ENCODE peak calls at places on chromosomes 13 and 19, in four cellular contexts. I is esophagus squamous epithelium, C is mesothelial cell of epicardium, D is AG04449. K is an unnamed sample.
A peak's percentile ranks its signal among the peaks of the same experiment; 100 is the strongest.

GRCh38 chr13:20125129-20125782 is 35.6 kb downstream of the GJA3 start:
- DNase-seq in I (no peak), C (no peak), D (no peak), K (no peak)

GRCh38 chr13:77492982-77493381 is 42.5 kb upstream of the SCEL start:
- DNase-seq in I (no peak), C (no peak), D (no peak), K (no peak)

GRCh38 chr13:109790951-109791605 is 4.7 kb upstream of the IRS2 start:
- DNase-seq in I (no peak), C (no peak), D (no peak), K (no peak)

GRCh38 chr19:47176071-47176626 is 45.5 kb downstream of the SAE1 start:
- DNase-seq in I (no peak), C (no peak), D (no peak), K (no peak)

GRCh38 chr13:18212873-18213272 is 968.8 kb downstream of the TUBA3C start:
- DNase-seq in I (no peak), C (no peak), D (no peak), K (no peak)

GRCh38 chr19:24004166-24004565 is 82.8 kb upstream of the ZNF254 start:
- DNase-seq in I (no peak), C (no peak), D (no peak), K (no peak)

GRCh38 chr19:35738887-35739229 is 3.4 kb downstream of the IGFLR1 start:
- DNase-seq in I (no peak), C (no peak), D (no peak), K (no peak)

GRCh38 chr13:46903748-46904147 is 6.9 kb upstream of the HTR2A start:
- DNase-seq in I (no peak), C (no peak), D (no peak), K (no peak)

DNA sequence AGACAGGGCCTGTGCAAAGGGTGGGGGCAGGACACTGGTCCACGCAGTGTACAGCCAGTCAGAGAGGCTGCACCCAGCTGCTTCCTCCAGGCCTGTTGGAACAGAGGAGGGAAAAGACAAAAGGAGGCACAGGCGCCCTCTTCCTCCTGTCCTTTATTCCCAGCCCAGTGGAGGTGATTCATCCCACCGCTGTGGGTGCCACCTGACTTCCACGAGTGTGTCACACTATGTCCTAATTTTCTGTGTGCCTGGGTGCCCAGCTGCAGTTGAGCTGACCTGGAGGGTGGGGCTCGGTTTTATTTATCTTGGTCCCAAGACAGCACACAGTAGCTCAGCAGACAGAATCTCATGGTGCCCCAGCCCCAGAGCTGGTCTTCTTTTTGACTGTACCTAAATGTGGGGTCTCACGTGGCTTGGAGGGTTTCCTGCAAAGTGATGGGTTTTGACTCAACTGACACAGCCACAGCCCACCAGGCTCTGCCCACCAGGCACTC is 9.0 kb downstream of the EPS15L1 start:
- DNase-seq in I (no peak), C (no peak), D (no peak), K (no peak)
- TF ChIP-seq CTCF in I (no peak), C (no peak), D (no peak), K (no peak)

GRCh38 chr13:64441740-64442139 is 2788.4 kb downstream of the PCDH9 start:
- DNase-seq in I (no peak), C (no peak), D (no peak), K (no peak)

DNA sequence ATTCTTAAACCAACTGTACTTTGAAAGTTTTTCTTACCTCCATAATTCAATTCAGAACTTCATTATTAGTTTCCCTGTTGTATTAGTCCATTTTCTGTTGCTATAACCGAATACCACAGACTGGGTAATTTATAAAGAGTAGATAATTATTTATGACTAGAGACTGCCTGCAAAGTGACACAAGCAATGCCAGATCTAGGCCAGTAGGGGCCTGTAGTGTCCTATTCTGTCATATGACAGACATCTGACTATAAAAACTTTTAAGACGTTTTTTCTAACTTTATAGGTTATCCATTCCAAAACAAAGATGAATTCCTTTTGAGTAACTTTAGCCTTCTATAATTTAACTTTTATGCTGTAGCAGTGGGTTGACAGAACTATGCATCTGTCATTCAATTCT is 2783.8 kb downstream of the PCDH9 start:
- DNase-seq in I (no peak), C (no peak), D (no peak), K (no peak)
- TF ChIP-seq CTCF in I (no peak), C (no peak), D (no peak), K (peak; percentile 44)

GRCh38 chr13:36850790-36851438 is 31.9 kb downstream of the RFXAP start:
- DNase-seq in I (no peak), C (no peak), D (no peak), K (no peak)
- TF ChIP-seq CTCF in I (no peak), C (peak; percentile 41), D (peak; percentile 11), K (peak; percentile 40)

GRCh38 chr13:107678075-107678689 is 537.2 kb downstream of the LIG4 start:
- DNase-seq in I (no peak), C (no peak), D (no peak), K (no peak)
- TF ChIP-seq CTCF in I (no peak), C (no peak), D (no peak), K (peak; percentile 18)

GRCh38 chr19:18469245-18470107 is 31.5 kb upstream of the ISYNA1 start:
- DNase-seq in I (no peak), C (no peak), D (no peak), K (peak; percentile 59)

GRCh38 chr19:18468517-18468916 is 30.6 kb upstream of the ISYNA1 start:
- DNase-seq in I (no peak), C (no peak), D (no peak), K (no peak)

GRCh38 chr19:18468930-18469244 is 31.0 kb upstream of the ISYNA1 start:
- DNase-seq in I (no peak), C (no peak), D (no peak), K (no peak)

GRCh38 chr19:18470787-18471186 is 32.9 kb upstream of the ISYNA1 start:
- DNase-seq in I (no peak), C (no peak), D (no peak), K (no peak)

GRCh38 chr19:18470153-18470552 is 32.2 kb upstream of the ISYNA1 start:
- DNase-seq in I (no peak), C (no peak), D (no peak), K (no peak)
- TF ChIP-seq CTCF in I (peak; percentile 38), C (no peak), D (peak; percentile 38), K (peak; percentile 51)

GRCh38 chr19:48609571-48610108 is 3.1 kb downstream of the SPACA4 start:
- DNase-seq in I (no peak), C (no peak), D (no peak), K (no peak)

GRCh38 chr19:48611872-48612271 is 3.0 kb downstream of the FAM83E start:
- DNase-seq in I (no peak), C (no peak), D (no peak), K (no peak)

GRCh38 chr19:48607359-48607755 is 815 bp downstream of the SPACA4 start:
- DNase-seq in I (no peak), C (no peak), D (no peak), K (no peak)

GRCh38 chr19:48606463-48607358 is at the start of gene SPACA4:
- DNase-seq in I (no peak), C (no peak), D (no peak), K (no peak)

GRCh38 chr19:48608798-48609263 is 2.3 kb downstream of the SPACA4 start:
- DNase-seq in I (no peak), C (no peak), D (no peak), K (no peak)
- TF ChIP-seq CTCF in I (peak; percentile 23), C (no peak), D (peak; percentile 66), K (peak; percentile 43)

GRCh38 chr13:69524459-69525155 is 583.0 kb upstream of the ATXN8OS start:
- DNase-seq in I (no peak), C (no peak), D (no peak), K (no peak)
- TF ChIP-seq CTCF in I (no peak), C (peak; percentile 82), D (no peak), K (peak; percentile 67)

GRCh38 chr19:58406818-58407657 is 1.4 kb upstream of the ZNF584 start:
- DNase-seq in I (no peak), C (no peak), D (no peak), K (no peak)
- TF ChIP-seq CTCF in I (peak; percentile 15), C (peak; percentile 51), D (no peak), K (peak; percentile 53)

GRCh38 chr19:42096255-42096837 is 20.4 kb downstream of the ZNF574 start:
- DNase-seq in I (no peak), C (no peak), D (no peak), K (no peak)
- TF ChIP-seq CTCF in I (no peak), C (no peak), D (no peak), K (no peak)

K was measured in progenitor cell of endocrine pancreas.